ENCODE peak calls at places on chromosome 7, in ten cellular contexts. One of them, this sample, is unnamed.

GRCh38 chr7:108246227-108246837 is 116.2 kb upstream of the LAMB4 start:
- DNase-seq in effector memory CD4-positive, alpha-beta T cell: no peak
- DNase-seq in ovary: no peak
- DNase-seq in aorta: peak; percentile 40
- DNase-seq in body of pancreas: peak; percentile 35
- DNase-seq in mammary epithelial cell: peak; percentile 98
- DNase-seq in A673: no peak
- DNase-seq in lower lobe of right lung: no peak
- DNase-seq in neural progenitor cell: peak; percentile 84
- DNase-seq in suprapubic skin: no peak
- DNase-seq in this sample: no peak

GRCh38 chr7:85097844-85098243 is 89.0 kb downstream of the SEMA3D start:
- DNase-seq in suprapubic skin: no peak
- DNase-seq in body of pancreas: no peak
- DNase-seq in ovary: no peak
- DNase-seq in mammary epithelial cell: no peak
- DNase-seq in neural progenitor cell: no peak
- DNase-seq in effector memory CD4-positive, alpha-beta T cell: no peak
- DNase-seq in A673: no peak
- DNase-seq in aorta: no peak
- DNase-seq in lower lobe of right lung: no peak
- DNase-seq in this sample: no peak

GRCh38 chr7:51459809-51460208 is 143.2 kb upstream of the COBL start:
- DNase-seq in A673: no peak
- DNase-seq in body of pancreas: no peak
- DNase-seq in lower lobe of right lung: no peak
- DNase-seq in ovary: no peak
- DNase-seq in mammary epithelial cell: no peak
- DNase-seq in effector memory CD4-positive, alpha-beta T cell: no peak
- DNase-seq in neural progenitor cell: peak; percentile 35
- DNase-seq in aorta: no peak
- DNase-seq in suprapubic skin: no peak
- DNase-seq in this sample: no peak

GRCh38 chr7:116582164-116582732 is 57.4 kb downstream of the CAV1 start:
- DNase-seq in ovary: no peak
- DNase-seq in neural progenitor cell: no peak
- DNase-seq in aorta: no peak
- DNase-seq in effector memory CD4-positive, alpha-beta T cell: no peak
- DNase-seq in mammary epithelial cell: no peak
- DNase-seq in lower lobe of right lung: no peak
- DNase-seq in suprapubic skin: no peak
- DNase-seq in body of pancreas: no peak
- DNase-seq in A673: peak; percentile 55
- DNase-seq in this sample: no peak

GRCh38 chr7:117630907-117631564 is 151.2 kb downstream of the CFTR start:
- DNase-seq in aorta: no peak
- DNase-seq in effector memory CD4-positive, alpha-beta T cell: no peak
- DNase-seq in A673: no peak
- DNase-seq in body of pancreas: no peak
- DNase-seq in lower lobe of right lung: no peak
- DNase-seq in mammary epithelial cell: no peak
- DNase-seq in neural progenitor cell: no peak
- DNase-seq in suprapubic skin: no peak
- DNase-seq in ovary: no peak
- DNase-seq in this sample: no peak

GRCh38 chr7:41326616-41327015 is 376.3 kb downstream of the INHBA start:
- DNase-seq in A673: no peak
- DNase-seq in suprapubic skin: no peak
- DNase-seq in mammary epithelial cell: peak; percentile 58
- DNase-seq in lower lobe of right lung: no peak
- DNase-seq in effector memory CD4-positive, alpha-beta T cell: no peak
- DNase-seq in neural progenitor cell: no peak
- DNase-seq in aorta: no peak
- DNase-seq in body of pancreas: no peak
- DNase-seq in ovary: no peak
- DNase-seq in this sample: no peak

GRCh38 chr7:142542938-142543337 is 206.3 kb upstream of the PRSS1 start:
- DNase-seq in aorta: no peak
- DNase-seq in ovary: no peak
- DNase-seq in A673: no peak
- DNase-seq in mammary epithelial cell: no peak
- DNase-seq in suprapubic skin: no peak
- DNase-seq in lower lobe of right lung: no peak
- DNase-seq in body of pancreas: no peak
- DNase-seq in neural progenitor cell: no peak
- DNase-seq in effector memory CD4-positive, alpha-beta T cell: no peak
- DNase-seq in this sample: no peak

GRCh38 chr7:117582219-117582704 is 102.4 kb downstream of the CFTR start:
- DNase-seq in effector memory CD4-positive, alpha-beta T cell: no peak
- DNase-seq in A673: peak; percentile 41
- DNase-seq in aorta: peak; percentile 48
- DNase-seq in body of pancreas: no peak
- DNase-seq in neural progenitor cell: peak; percentile 17
- DNase-seq in suprapubic skin: no peak
- DNase-seq in ovary: peak; percentile 21
- DNase-seq in mammary epithelial cell: no peak
- DNase-seq in lower lobe of right lung: no peak
- DNase-seq in this sample: no peak

GRCh38 chr7:50292763-50293162 is 11.8 kb upstream of the IKZF1 start:
- DNase-seq in suprapubic skin: no peak
- DNase-seq in neural progenitor cell: no peak
- DNase-seq in aorta: no peak
- DNase-seq in ovary: no peak
- DNase-seq in lower lobe of right lung: no peak
- DNase-seq in A673: no peak
- DNase-seq in mammary epithelial cell: no peak
- DNase-seq in body of pancreas: no peak
- DNase-seq in effector memory CD4-positive, alpha-beta T cell: no peak
- DNase-seq in this sample: no peak

DNA sequence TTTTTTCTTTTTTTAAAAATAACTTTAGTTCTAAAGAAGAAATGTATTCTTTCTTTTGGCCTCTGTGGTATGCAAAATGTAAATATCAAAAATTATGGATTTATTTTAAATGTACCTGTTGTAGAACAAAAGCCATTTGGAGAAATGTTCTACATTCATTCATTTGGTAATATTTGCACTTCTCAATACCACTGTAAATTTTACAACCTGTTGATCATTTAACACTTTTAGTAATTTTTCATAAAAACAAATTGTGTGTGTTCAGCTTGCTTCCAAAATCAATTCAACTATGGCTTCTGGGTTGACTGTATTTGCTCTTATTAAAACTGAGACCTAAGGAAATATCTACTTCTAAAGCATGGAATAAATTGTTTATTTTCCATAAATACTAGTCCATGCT is 2.3 kb upstream of the IGF2BP3 start:
- DNase-seq in A673: no peak
- DNase-seq in effector memory CD4-positive, alpha-beta T cell: no peak
- DNase-seq in ovary: no peak
- DNase-seq in mammary epithelial cell: no peak
- DNase-seq in body of pancreas: no peak
- DNase-seq in neural progenitor cell: no peak
- DNase-seq in aorta: no peak
- DNase-seq in suprapubic skin: no peak
- DNase-seq in lower lobe of right lung: no peak
- DNase-seq in this sample: no peak
- H3K4me1 ChIP-seq in A673: peaks cover 7% of the 10 kb centered on the region
- H3K4me1 ChIP-seq in effector memory CD4-positive, alpha-beta T cell: peaks cover 47% of the 10 kb centered on the region
- H3K4me1 ChIP-seq in ovary: peaks cover 11% of the 10 kb centered on the region
- H3K4me1 ChIP-seq in mammary epithelial cell: peaks cover 30% of the 10 kb centered on the region
- H3K4me1 ChIP-seq in body of pancreas: peaks cover 44% of the 10 kb centered on the region
- H3K4me1 ChIP-seq in neural progenitor cell: peaks cover 22% of the 10 kb centered on the region
- H3K4me1 ChIP-seq in aorta: no peaks in the 10 kb centered on the region
- H3K4me1 ChIP-seq in suprapubic skin: peaks cover 50% of the 10 kb centered on the region
- H3K4me1 ChIP-seq in lower lobe of right lung: peaks cover 56% of the 10 kb centered on the region
- H3K4me1 ChIP-seq in this sample: peaks cover 26% of the 10 kb centered on the region

GRCh38 chr7:100899432-100899831 is 3.7 kb upstream of the ACHE start:
- DNase-seq in suprapubic skin: no peak
- DNase-seq in body of pancreas: no peak
- DNase-seq in aorta: no peak
- DNase-seq in A673: no peak
- DNase-seq in neural progenitor cell: no peak
- DNase-seq in mammary epithelial cell: no peak
- DNase-seq in ovary: no peak
- DNase-seq in effector memory CD4-positive, alpha-beta T cell: no peak
- DNase-seq in lower lobe of right lung: no peak
- DNase-seq in this sample: no peak
- H3K27ac ChIP-seq in suprapubic skin: no peak overlapping the region
- H3K27ac ChIP-seq in body of pancreas: no peak overlapping the region
- H3K27ac ChIP-seq in aorta: no peak overlapping the region
- H3K27ac ChIP-seq in A673: no peak overlapping the region
- H3K27ac ChIP-seq in neural progenitor cell: no peak overlapping the region
- H3K27ac ChIP-seq in mammary epithelial cell: no peak overlapping the region
- H3K27ac ChIP-seq in ovary: no peak overlapping the region
- H3K27ac ChIP-seq in effector memory CD4-positive, alpha-beta T cell: no peak overlapping the region
- H3K27ac ChIP-seq in lower lobe of right lung: no peak overlapping the region
- H3K27ac ChIP-seq in this sample: no peak overlapping the region

GRCh38 chr7:135940077-135941075 is 36.8 kb downstream of the MTPN start:
- DNase-seq in mammary epithelial cell: no peak
- DNase-seq in aorta: no peak
- DNase-seq in A673: no peak
- DNase-seq in ovary: no peak
- DNase-seq in body of pancreas: no peak
- DNase-seq in lower lobe of right lung: no peak
- DNase-seq in suprapubic skin: no peak
- DNase-seq in neural progenitor cell: no peak
- DNase-seq in effector memory CD4-positive, alpha-beta T cell: no peak
- DNase-seq in this sample: no peak

GRCh38 chr7:135939268-135939667 is 37.9 kb downstream of the MTPN start:
- DNase-seq in effector memory CD4-positive, alpha-beta T cell: no peak
- DNase-seq in body of pancreas: no peak
- DNase-seq in neural progenitor cell: peak; percentile 8
- DNase-seq in ovary: no peak
- DNase-seq in lower lobe of right lung: no peak
- DNase-seq in mammary epithelial cell: no peak
- DNase-seq in suprapubic skin: no peak
- DNase-seq in A673: no peak
- DNase-seq in aorta: no peak
- DNase-seq in this sample: no peak

GRCh38 chr7:135944753-135945152 is 32.4 kb downstream of the MTPN start:
- DNase-seq in mammary epithelial cell: no peak
- DNase-seq in neural progenitor cell: no peak
- DNase-seq in A673: no peak
- DNase-seq in effector memory CD4-positive, alpha-beta T cell: no peak
- DNase-seq in ovary: no peak
- DNase-seq in aorta: no peak
- DNase-seq in suprapubic skin: no peak
- DNase-seq in body of pancreas: no peak
- DNase-seq in lower lobe of right lung: no peak
- DNase-seq in this sample: no peak

GRCh38 chr7:135943266-135943889 is 33.8 kb downstream of the MTPN start:
- DNase-seq in lower lobe of right lung: no peak
- DNase-seq in effector memory CD4-positive, alpha-beta T cell: no peak
- DNase-seq in body of pancreas: no peak
- DNase-seq in mammary epithelial cell: no peak
- DNase-seq in suprapubic skin: no peak
- DNase-seq in A673: peak; percentile 18
- DNase-seq in neural progenitor cell: no peak
- DNase-seq in aorta: no peak
- DNase-seq in ovary: no peak
- DNase-seq in this sample: no peak

DNA sequence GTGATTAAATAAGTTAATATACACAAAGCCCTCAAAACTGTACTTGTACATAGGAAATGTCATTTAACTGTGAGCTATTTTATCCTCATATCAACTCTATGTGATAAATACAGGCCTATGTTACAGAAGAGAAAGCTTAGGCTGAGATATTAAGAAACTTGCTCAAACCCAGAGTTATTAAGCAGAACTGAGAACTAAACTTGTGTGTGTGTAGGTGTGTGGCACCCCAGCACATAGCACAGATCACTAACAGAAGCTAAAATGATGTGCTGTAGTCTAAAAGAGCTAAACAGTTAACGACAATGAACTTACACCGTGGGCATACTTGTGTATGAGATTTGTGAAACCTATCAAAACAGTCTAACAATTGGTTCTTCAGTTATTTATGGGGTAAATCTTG is 34.5 kb downstream of the MTPN start:
- DNase-seq in body of pancreas: no peak
- DNase-seq in effector memory CD4-positive, alpha-beta T cell: no peak
- DNase-seq in ovary: no peak
- DNase-seq in mammary epithelial cell: no peak
- DNase-seq in lower lobe of right lung: no peak
- DNase-seq in aorta: no peak
- DNase-seq in suprapubic skin: no peak
- DNase-seq in A673: no peak
- DNase-seq in neural progenitor cell: no peak
- DNase-seq in this sample: no peak
- H3K4me1 ChIP-seq in body of pancreas: peaks cover 2% of the 10 kb centered on the region
- H3K4me1 ChIP-seq in effector memory CD4-positive, alpha-beta T cell: peaks cover 15% of the 10 kb centered on the region
- H3K4me1 ChIP-seq in ovary: peaks cover 5% of the 10 kb centered on the region
- H3K4me1 ChIP-seq in mammary epithelial cell: no peaks in the 10 kb centered on the region
- H3K4me1 ChIP-seq in lower lobe of right lung: peaks cover 11% of the 10 kb centered on the region
- H3K4me1 ChIP-seq in aorta: no peaks in the 10 kb centered on the region
- H3K4me1 ChIP-seq in suprapubic skin: peaks cover 10% of the 10 kb centered on the region
- H3K4me1 ChIP-seq in A673: peaks cover 14% of the 10 kb centered on the region
- H3K4me1 ChIP-seq in neural progenitor cell: peaks cover 16% of the 10 kb centered on the region
- H3K4me1 ChIP-seq in this sample: peaks cover 12% of the 10 kb centered on the region

DNA sequence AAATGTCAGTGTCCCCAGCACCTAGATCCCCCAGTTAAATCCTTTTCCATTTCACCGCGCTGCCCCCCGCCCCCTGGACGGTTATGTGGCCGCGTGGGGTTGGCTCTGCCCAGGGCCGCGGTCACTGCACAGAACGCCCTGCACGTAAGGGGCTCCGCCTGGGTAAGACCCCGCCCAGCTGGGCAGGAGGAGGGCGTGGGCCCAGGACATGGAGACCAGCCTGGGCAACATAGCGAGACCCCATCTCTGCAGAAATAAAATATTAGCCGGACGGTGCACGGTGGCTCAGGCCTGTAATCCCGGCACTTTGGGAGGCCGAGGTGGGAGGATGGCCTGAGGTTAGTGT is 642 bp upstream of the ZFAND2A start:
- DNase-seq in A673: no peak
- DNase-seq in effector memory CD4-positive, alpha-beta T cell: no peak
- DNase-seq in neural progenitor cell: peak; percentile 25
- DNase-seq in aorta: no peak
- DNase-seq in body of pancreas: peak; percentile 37
- DNase-seq in suprapubic skin: no peak
- DNase-seq in ovary: no peak
- DNase-seq in mammary epithelial cell: peak; percentile 5
- DNase-seq in lower lobe of right lung: no peak
- DNase-seq in this sample: no peak
- H3K27ac ChIP-seq in A673: peak overlapping the region; percentile 97
- H3K27ac ChIP-seq in effector memory CD4-positive, alpha-beta T cell: peak overlapping the region; percentile 93
- H3K27ac ChIP-seq in neural progenitor cell: peak overlapping the region; percentile 67
- H3K27ac ChIP-seq in aorta: peak overlapping the region; percentile 83
- H3K27ac ChIP-seq in body of pancreas: peak overlapping the region; percentile 91
- H3K27ac ChIP-seq in suprapubic skin: peak overlapping the region; percentile 90
- H3K27ac ChIP-seq in ovary: peak overlapping the region; percentile 92
- H3K27ac ChIP-seq in mammary epithelial cell: peak overlapping the region; percentile 81
- H3K27ac ChIP-seq in lower lobe of right lung: peak overlapping the region; percentile 98
- H3K27ac ChIP-seq in this sample: peak overlapping the region; percentile 96